ENCODE peak calls at places on chromosomes 13 and 19, in five cellular contexts. U, J, N, D and G are unnamed samples.
A peak's percentile ranks its signal among the peaks of the same experiment; 100 is the strongest.

GRCh38 chr13:25064396-25064795 is 31.5 kb upstream of the PABPC3 start:
- DNase-seq in J (no peak), U (no peak), N (no peak), D (no peak), G (no peak)

GRCh38 chr19:30077851-30078355 is 135.9 kb downstream of the URI1 start:
- DNase-seq in J (no peak), N (no peak), D (no peak), U (no peak), G (no peak)

GRCh38 chr13:73258396-73258795 is 199.6 kb downstream of the KLF5 start:
- DNase-seq in J (no peak), U (no peak), D (no peak), N (no peak), G (no peak)

GRCh38 chr13:50419896-50420295 is 404.7 kb downstream of the KCNRG start:
- DNase-seq in N (no peak), J (no peak), D (no peak), U (no peak), G (no peak)

GRCh38 chr19:31745731-31746130 is 396.5 kb upstream of the TSHZ3 start:
- DNase-seq in J (no peak), N (no peak), D (no peak), U (no peak), G (no peak)

GRCh38 chr13:98411617-98412310 is 165.1 kb downstream of the STK24 start:
- DNase-seq in J (peak; percentile 52), U (no peak), N (no peak), D (no peak), G (peak; percentile 56)

GRCh38 chr13:32446220-32446619 is 18.3 kb upstream of the N4BP2L1 start:
- DNase-seq in J (no peak), D (no peak), N (no peak), U (no peak), G (no peak)

GRCh38 chr13:114162533-114162922 is 16.5 kb upstream of the CFAP97D2 start:
- DNase-seq in J (no peak), N (no peak), D (no peak), U (no peak), G (no peak)

GRCh38 chr19:12676384-12676792 is 5.3 kb downstream of the DHPS start:
- DNase-seq in N (peak; percentile 62), J (peak; percentile 92), D (peak; percentile 67), U (peak; percentile 83), G (no peak)

GRCh38 chr19:22622901-22623840 is 11.0 kb upstream of the ZNF492 start:
- DNase-seq in N (no peak), U (no peak), D (no peak), J (no peak), G (no peak)

GRCh38 chr13:111281751-111282311 is 38.6 kb upstream of the TEX29 start:
- DNase-seq in U (no peak), D (no peak), J (no peak), N (no peak), G (no peak)

GRCh38 chr13:95676100-95676774 is 702 bp upstream of the DNAJC3 start:
- DNase-seq in J (peak; percentile 46), U (peak; percentile 29), D (peak; percentile 66), N (peak; percentile 27), G (no peak)

GRCh38 chr19:3129112-3129511 is 6.7 kb upstream of the GNA15 start:
- DNase-seq in J (peak; percentile 46), D (peak; percentile 38), N (no peak), U (peak; percentile 52), G (no peak)

GRCh38 chr13:35855531-35856019 is 275.6 kb downstream of the DCLK1 start:
- DNase-seq in N (no peak), D (peak; percentile 78), U (no peak), J (no peak), G (no peak)

GRCh38 chr13:26219726-26220125 is 2.4 kb downstream of the RNF6 start:
- DNase-seq in U (no peak), N (no peak), D (peak; percentile 40), J (no peak), G (no peak)

GRCh38 chr19:38649305-38650179 is 2.1 kb downstream of the ACTN4 start:
- DNase-seq in N (no peak), U (no peak), D (peak; percentile 82), J (peak; percentile 67), G (no peak)

GRCh38 chr19:1855040-1855827 is 7.0 kb upstream of the REXO1 start:
- DNase-seq in U (peak; percentile 82), D (peak; percentile 88), N (peak; percentile 78), J (peak; percentile 94), G (peak; percentile 89)

GRCh38 chr19:42229855-42230331 is 9.8 kb downstream of the ZNF526 start:
- DNase-seq in D (no peak), U (no peak), J (no peak), N (no peak), G (no peak)

GRCh38 chr13:113058988-113059850 is 46.4 kb upstream of the F7 start:
- DNase-seq in D (no peak), J (no peak), N (no peak), U (no peak), G (no peak)

GRCh38 chr13:72960541-72960940 is 98.3 kb upstream of the KLF5 start:
- DNase-seq in D (peak; percentile 69), U (no peak), N (no peak), J (no peak), G (no peak)

GRCh38 chr13:77345150-77345780 is 18.4 kb upstream of the MYCBP2 start:
- DNase-seq in J (no peak), U (peak; percentile 20), N (no peak), D (no peak), G (no peak)

GRCh38 chr13:52955505-52955904 is 73.1 kb upstream of the OLFM4 start:
- DNase-seq in J (no peak), N (no peak), U (no peak), D (no peak), G (no peak)

GRCh38 chr13:73683746-73684145 is 450.5 kb downstream of the KLF12 start:
- DNase-seq in N (no peak), U (no peak), D (peak; percentile 45), J (no peak), G (no peak)

DNA sequence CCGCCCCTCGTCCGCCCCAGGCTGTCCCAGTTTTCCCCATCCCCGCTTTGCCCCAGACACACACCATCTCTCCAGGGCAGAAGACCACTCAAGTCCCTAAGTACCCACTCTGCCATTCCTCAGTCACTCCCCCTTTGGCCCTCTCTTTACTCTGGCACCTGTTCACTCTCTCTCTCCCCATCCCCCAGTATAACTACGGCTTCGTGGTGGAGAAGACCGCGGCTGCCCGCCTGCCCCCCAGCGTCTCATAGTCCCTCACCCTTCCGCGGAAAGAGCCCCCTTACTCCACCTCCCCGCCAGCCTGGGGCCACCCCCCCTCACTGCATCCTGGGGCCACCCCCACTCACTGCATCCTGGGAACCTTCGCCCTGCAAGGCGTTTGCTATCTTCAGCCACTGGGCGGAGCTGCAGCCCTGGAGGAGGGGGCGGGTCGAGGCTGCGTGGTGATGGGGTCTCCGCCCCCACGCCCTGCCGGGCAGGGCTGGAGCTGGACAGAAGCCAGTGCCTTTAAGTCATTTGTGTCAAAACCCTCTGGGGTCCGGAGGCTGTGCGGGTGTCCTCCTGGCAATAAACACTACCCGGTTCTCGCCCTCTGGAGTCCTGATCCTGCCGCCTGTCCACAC is 5.0 kb downstream of the MVB12A start:
- DNase-seq in D (no peak), U (peak; percentile 71), N (no peak), J (peak; percentile 66), G (no peak)
- H3K4me3 ChIP-seq in D (no peak overlapping the region), U (peak overlapping the region; percentile 42), N (no peak overlapping the region), J (no peak overlapping the region), G (no peak overlapping the region)

GRCh38 chr13:107884564-107884963 is 330.8 kb downstream of the LIG4 start:
- DNase-seq in J (no peak), U (no peak), D (no peak), N (no peak), G (no peak)

GRCh38 chr13:107881362-107881761 is 334.0 kb downstream of the LIG4 start:
- DNase-seq in N (no peak), J (no peak), U (no peak), D (peak; percentile 27), G (no peak)

GRCh38 chr13:107883561-107884175 is 331.7 kb downstream of the LIG4 start:
- DNase-seq in U (no peak), N (no peak), D (peak; percentile 76), J (no peak), G (no peak)

GRCh38 chr13:107886118-107886517 is 329.2 kb downstream of the LIG4 start:
- DNase-seq in N (no peak), U (no peak), J (no peak), D (no peak), G (no peak)

GRCh38 chr13:107882708-107883560 is 332.4 kb downstream of the LIG4 start:
- DNase-seq in J (no peak), D (no peak), N (no peak), U (no peak), G (no peak)
- H3K4me3 ChIP-seq in J (no peak overlapping the region), D (no peak overlapping the region), N (no peak overlapping the region), U (no peak overlapping the region), G (no peak overlapping the region)

DNA sequence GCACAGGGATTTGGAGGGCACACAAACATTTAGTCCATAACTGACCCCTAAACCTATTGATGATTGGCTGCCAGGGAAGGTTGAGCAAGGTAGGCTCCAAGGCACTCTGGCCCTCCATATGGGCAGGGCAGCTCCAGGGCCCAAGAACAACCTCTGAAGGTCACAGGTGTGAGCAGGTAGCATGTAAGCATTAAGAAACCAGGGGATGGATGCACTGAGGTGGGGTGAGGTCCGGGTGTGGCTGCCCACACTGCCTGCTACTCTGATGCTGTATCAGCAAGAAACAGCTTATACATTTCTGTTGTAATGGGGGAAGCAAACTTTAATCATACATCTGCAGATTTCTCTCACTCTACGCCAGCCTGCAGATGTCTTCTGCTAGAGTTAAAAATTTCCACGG is 72.8 kb upstream of the MRI1 start:
- DNase-seq in U (no peak), J (no peak), D (no peak), N (no peak), G (no peak)
- H3K4me3 ChIP-seq in U (no peak overlapping the region), J (no peak overlapping the region), D (no peak overlapping the region), N (no peak overlapping the region), G (no peak overlapping the region)

GRCh38 chr19:33622505-33622808 is 704 bp downstream of the CHST8 start:
- DNase-seq in D (peak; percentile 25), N (no peak), U (no peak), J (no peak), G (no peak)

GRCh38 chr19:33620611-33621010 is 1.1 kb upstream of the CHST8 start:
- DNase-seq in N (no peak), D (no peak), J (no peak), U (no peak), G (no peak)

GRCh38 chr19:33621811-33622504 is at the start of gene CHST8:
- DNase-seq in J (no peak), U (no peak), D (peak; percentile 29), N (no peak), G (no peak)

GRCh38 chr19:33622809-33623511 is 1.2 kb downstream of the CHST8 start:
- DNase-seq in J (no peak), N (no peak), D (no peak), U (no peak), G (no peak)

DNA sequence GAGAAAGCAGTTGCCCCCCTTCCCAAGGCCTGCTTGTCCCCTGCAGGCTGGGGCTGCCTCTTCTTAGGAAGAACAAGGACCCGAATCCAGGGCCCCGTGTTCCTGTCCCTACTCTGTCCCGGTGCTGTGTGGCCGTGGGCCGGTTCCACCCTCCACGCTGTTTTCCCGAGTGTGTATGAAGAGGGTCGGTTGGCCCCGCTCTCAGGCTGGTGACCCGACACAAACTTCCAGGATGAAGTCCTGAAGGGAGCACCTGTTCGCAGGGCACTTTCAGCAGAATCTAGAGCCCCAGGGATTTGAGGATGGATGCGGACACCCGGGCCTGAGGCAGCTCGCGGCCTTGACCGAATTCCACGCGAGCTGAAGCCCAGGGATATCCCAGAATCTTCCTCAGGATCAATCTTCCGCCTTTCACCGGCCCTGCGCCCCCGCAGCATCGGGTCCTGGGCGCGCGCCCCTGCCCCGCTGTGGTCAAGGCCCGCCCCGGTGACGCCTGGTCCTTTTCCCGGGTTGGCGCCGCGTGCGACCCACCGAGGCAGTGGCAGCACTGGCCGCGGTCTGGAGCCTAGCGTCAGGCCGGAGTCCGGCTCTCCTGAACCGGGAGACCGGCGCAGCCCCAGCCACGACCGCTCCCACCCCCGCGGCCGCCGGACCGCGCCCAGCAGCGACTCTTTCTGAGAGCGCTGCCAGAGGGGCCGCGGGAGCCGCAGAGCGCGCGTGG is 528 bp upstream of the CHST8 start:
- DNase-seq in U (no peak), J (no peak), D (no peak), N (no peak), G (no peak)
- H3K4me3 ChIP-seq in U (no peak overlapping the region), J (no peak overlapping the region), D (no peak overlapping the region), N (no peak overlapping the region), G (peak overlapping the region; percentile 71)